ENCODE peak calls at places on chromosomes 11 and 22, in ten cellular contexts. A is suprapubic skin, S is GM12878, P is right lobe of liver, W is body of pancreas, V is transverse colon, R is IMR-90, E is ovary, B is HCT116, X is A549. L is an unnamed sample. For H3K4me1, the result is how much of the 10 kb centered on the place peaks cover.

GRCh38 chr11:17531818-17532131 is 12.4 kb downstream of the USH1C start:
- DNase-seq in A (no peak), S (no peak), P (no peak), W (no peak), V (peak), R (peak), E (no peak), B (no peak), X (no peak), L (no peak)

GRCh38 chr22:30609260-30610185 is 2.5 kb downstream of the TCN2 start:
- DNase-seq in A (no peak), S (peak), P (no peak), W (peak), V (peak), R (peak), E (peak), B (no peak), X (peak), L (peak)

GRCh38 chr22:28821452-28821851 is 21.1 kb upstream of the XBP1 start:
- DNase-seq in A (no peak), S (no peak), P (peak), W (no peak), V (no peak), R (no peak), E (no peak), B (no peak), X (no peak), L (peak)

GRCh38 chr11:92765965-92766371 is 203.5 kb upstream of the MTNR1B start:
- DNase-seq in A (no peak), S (no peak), P (no peak), W (peak), V (no peak), R (peak), E (no peak), B (no peak), X (no peak), L (no peak)

GRCh38 chr11:68809506-68809905 is 32.2 kb downstream of the CPT1A start:
- DNase-seq in A (no peak), S (no peak), P (no peak), W (no peak), V (no peak), R (no peak), E (no peak), B (no peak), X (no peak), L (no peak)

GRCh38 chr11:79244175-79244804 is 196.5 kb downstream of the TENM4 start:
- DNase-seq in A (no peak), S (no peak), P (no peak), W (no peak), V (no peak), R (peak), E (no peak), B (no peak), X (peak), L (no peak)

GRCh38 chr22:43697894-43698293 is 114.2 kb downstream of the EFCAB6 start:
- DNase-seq in A (no peak), S (no peak), P (no peak), W (no peak), V (no peak), R (no peak), E (no peak), B (no peak), X (no peak), L (no peak)

GRCh38 chr11:45079943-45080719 is 66.3 kb upstream of the PRDM11 start:
- DNase-seq in A (no peak), S (no peak), P (peak), W (no peak), V (peak), R (no peak), E (no peak), B (no peak), X (no peak), L (no peak)

GRCh38 chr22:26542831-26543230 is 30.6 kb upstream of the TFIP11 start:
- DNase-seq in A (no peak), S (no peak), P (no peak), W (no peak), V (no peak), R (no peak), E (no peak), B (no peak), X (no peak), L (no peak)

GRCh38 chr22:17375914-17376614 is 6.8 kb downstream of the CECR2 start:
- DNase-seq in A (no peak), S (no peak), P (no peak), W (no peak), V (no peak), R (no peak), E (no peak), B (no peak), X (no peak), L (no peak)

GRCh38 chr11:94650756-94651155 is 83.6 kb downstream of the PIWIL4 start:
- DNase-seq in A (no peak), S (no peak), P (no peak), W (peak), V (peak), R (peak), E (peak), B (no peak), X (no peak), L (peak)

GRCh38 chr11:119367661-119368120 is 13.8 kb downstream of the USP2 start:
- DNase-seq in A (no peak), S (no peak), P (peak), W (no peak), V (no peak), R (no peak), E (no peak), B (no peak), X (no peak), L (no peak)

GRCh38 chr22:44181912-44182590 is 1.3 kb downstream of the PARVG start:
- DNase-seq in A (no peak), S (no peak), P (no peak), W (no peak), V (no peak), R (no peak), E (no peak), B (no peak), X (no peak), L (no peak)

DNA sequence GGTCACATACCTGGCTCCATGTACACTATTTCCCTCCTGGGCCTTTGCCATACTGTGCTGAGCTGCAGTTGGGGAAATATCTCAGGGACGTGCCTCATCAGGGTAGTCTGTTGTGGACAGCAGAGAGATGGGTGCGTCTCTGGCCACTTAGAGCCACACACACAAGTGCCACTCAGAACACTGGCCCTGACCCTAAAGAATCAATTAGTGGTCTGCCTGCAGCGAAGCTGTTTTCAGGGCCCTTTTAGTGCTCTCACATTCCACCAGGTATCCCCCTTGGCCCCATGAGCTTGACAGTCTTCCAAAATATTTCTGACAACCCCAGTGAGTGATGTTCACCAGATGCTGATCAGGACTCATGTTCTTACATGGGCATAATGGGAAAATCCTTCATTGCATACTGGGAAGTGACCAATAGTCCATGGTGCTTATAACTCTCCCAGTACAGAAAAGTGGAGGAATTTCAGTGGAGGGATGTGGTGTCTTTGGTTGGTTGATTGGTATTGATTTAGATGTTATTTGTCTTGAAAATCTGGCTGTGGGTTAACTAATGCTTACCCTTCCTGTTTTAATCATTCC is 66.1 kb downstream of the ME3 start:
- DNase-seq in A (no peak), S (no peak), P (no peak), W (no peak), V (no peak), R (no peak), E (no peak), B (no peak), X (no peak), L (no peak)
- H3K4me1 ChIP-seq in A (under half), S (under half), P (under half), W (under half), V (under half), R (under half), E (under half), B (under half), X (under half), L (under half)

GRCh38 chr11:34910817-34911216 is 5.4 kb downstream of the APIP start:
- DNase-seq in A (no peak), S (no peak), P (no peak), W (no peak), V (no peak), R (no peak), E (no peak), B (no peak), X (no peak), L (no peak)

GRCh38 chr11:34921156-34921555 is 4.7 kb downstream of the PDHX start:
- DNase-seq in A (no peak), S (no peak), P (no peak), W (no peak), V (no peak), R (no peak), E (no peak), B (no peak), X (no peak), L (no peak)

GRCh38 chr11:34916810-34917780 is 677 bp downstream of the PDHX start:
- DNase-seq in A (no peak), S (no peak), P (no peak), W (no peak), V (no peak), R (peak), E (no peak), B (peak), X (peak), L (no peak)

GRCh38 chr11:34915136-34916013 is 804 bp downstream of the APIP start:
- DNase-seq in A (no peak), S (no peak), P (peak), W (no peak), V (no peak), R (peak), E (peak), B (no peak), X (peak), L (no peak)

GRCh38 chr11:34916014-34916809 is at the start of the genes APIP and PDHX:
- DNase-seq in A (peak), S (peak), P (peak), W (peak), V (peak), R (peak), E (peak), B (peak), X (peak), L (peak)
- TF ChIP-seq POLR2A in A (peak), S (peak), P (peak), W (peak), V (peak), R (peak), E (peak), B (peak), X (peak), L (peak)

GRCh38 chr22:27732391-27732790 is 69.2 kb downstream of the MN1 start:
- DNase-seq in A (peak), S (no peak), P (no peak), W (no peak), V (no peak), R (no peak), E (no peak), B (no peak), X (no peak), L (peak)
- H3K4me1 ChIP-seq in A (under half), S (under half), P (under half), W (under half), V (under half), R (under half), E (under half), B (under half), X (under half), L (under half)

GRCh38 chr11:75737314-75737713 is 19.7 kb downstream of the MOGAT2 start:
- DNase-seq in A (no peak), S (no peak), P (peak), W (no peak), V (no peak), R (no peak), E (no peak), B (no peak), X (no peak), L (no peak)

GRCh38 chr11:75731095-75731494 is 13.5 kb downstream of the MOGAT2 start:
- DNase-seq in A (no peak), S (no peak), P (no peak), W (no peak), V (no peak), R (no peak), E (no peak), B (no peak), X (no peak), L (no peak)

GRCh38 chr11:75735181-75735845 is 17.7 kb downstream of the MOGAT2 start:
- DNase-seq in A (no peak), S (no peak), P (no peak), W (no peak), V (no peak), R (no peak), E (no peak), B (no peak), X (no peak), L (no peak)

GRCh38 chr11:75733346-75734107 is 15.9 kb downstream of the MOGAT2 start:
- DNase-seq in A (no peak), S (no peak), P (no peak), W (no peak), V (no peak), R (no peak), E (no peak), B (no peak), X (no peak), L (no peak)

GRCh38 chr11:75734491-75735180 is 17.0 kb downstream of the MOGAT2 start:
- DNase-seq in A (no peak), S (no peak), P (peak), W (no peak), V (peak), R (no peak), E (no peak), B (no peak), X (no peak), L (no peak)
- TF ChIP-seq POLR2A in A (no peak), S (no peak), P (peak), W (no peak), V (peak), R (no peak), E (no peak), B (no peak), X (no peak), L (no peak)

GRCh38 chr22:23233746-23234408 is 53.6 kb downstream of the BCR start:
- DNase-seq in A (no peak), S (no peak), P (no peak), W (no peak), V (no peak), R (peak), E (no peak), B (no peak), X (no peak), L (no peak)

GRCh38 chr22:23235425-23235824 is 55.1 kb downstream of the BCR start:
- DNase-seq in A (no peak), S (no peak), P (no peak), W (no peak), V (no peak), R (peak), E (no peak), B (no peak), X (no peak), L (no peak)

GRCh38 chr22:23236026-23236425 is 55.7 kb downstream of the BCR start:
- DNase-seq in A (no peak), S (no peak), P (no peak), W (no peak), V (no peak), R (peak), E (no peak), B (no peak), X (no peak), L (no peak)

GRCh38 chr22:23233084-23233501 is 52.8 kb downstream of the BCR start:
- DNase-seq in A (no peak), S (no peak), P (no peak), W (no peak), V (no peak), R (no peak), E (no peak), B (no peak), X (no peak), L (no peak)

DNA sequence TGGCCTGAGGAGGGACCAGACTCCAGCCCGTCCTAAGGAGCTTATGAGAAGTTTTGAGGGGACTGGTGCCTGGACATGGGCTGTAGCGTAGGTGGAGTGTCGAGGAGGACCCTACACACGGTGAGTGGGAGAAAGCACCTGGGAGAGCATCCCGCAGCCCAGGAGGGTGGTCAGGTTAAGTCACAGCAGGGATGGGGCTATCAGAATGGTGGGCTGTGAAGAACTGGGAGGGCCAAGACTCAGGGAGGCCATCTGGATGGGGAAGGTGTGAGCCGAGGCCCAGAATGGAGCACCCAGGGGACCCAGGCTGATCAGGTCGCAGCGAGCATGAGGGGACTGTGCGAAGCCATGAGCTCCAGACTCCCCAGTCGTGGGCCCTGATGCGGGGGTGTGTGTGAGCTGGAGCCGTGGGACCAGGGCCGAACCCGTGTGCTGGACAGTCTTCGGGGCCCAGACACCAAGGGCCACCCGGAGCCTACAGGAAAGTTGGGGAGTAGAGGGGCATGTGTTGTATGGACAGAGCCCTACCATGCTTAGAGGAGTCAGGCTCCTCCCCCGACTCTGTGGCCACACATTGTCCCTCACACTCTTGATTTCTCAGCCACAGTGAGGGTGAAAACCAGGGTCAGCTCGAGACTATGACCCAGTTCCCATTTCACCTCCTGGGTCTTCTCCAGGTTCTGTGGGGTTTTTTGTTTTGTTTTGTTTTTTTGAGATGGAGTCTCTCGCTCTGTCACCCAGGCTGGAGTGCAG is 54.3 kb downstream of the BCR start:
- DNase-seq in A (no peak), S (no peak), P (no peak), W (no peak), V (no peak), R (no peak), E (no peak), B (no peak), X (no peak), L (no peak)
- H3K4me1 ChIP-seq in A (under half), S (under half), P (under half), W (under half), V (under half), R (under half), E (under half), B (under half), X (under half), L (half or more)

GRCh38 chr11:122344281-122344680 is 228.3 kb upstream of the BLID start:
- DNase-seq in A (no peak), S (no peak), P (no peak), W (no peak), V (no peak), R (peak), E (no peak), B (no peak), X (no peak), L (no peak)

GRCh38 chr11:122340607-122341006 is 224.6 kb upstream of the BLID start:
- DNase-seq in A (no peak), S (no peak), P (no peak), W (no peak), V (no peak), R (no peak), E (no peak), B (no peak), X (no peak), L (no peak)

GRCh38 chr11:122339661-122340060 is 223.6 kb upstream of the BLID start:
- DNase-seq in A (no peak), S (no peak), P (no peak), W (no peak), V (no peak), R (no peak), E (no peak), B (no peak), X (no peak), L (no peak)

GRCh38 chr11:122342089-122342749 is 226.2 kb upstream of the BLID start:
- DNase-seq in A (no peak), S (no peak), P (no peak), W (no peak), V (no peak), R (peak), E (no peak), B (peak), X (no peak), L (no peak)

GRCh38 chr11:122343247-122343646 is 227.2 kb upstream of the BLID start:
- DNase-seq in A (no peak), S (no peak), P (no peak), W (no peak), V (no peak), R (no peak), E (no peak), B (no peak), X (no peak), L (no peak)
- TF ChIP-seq POLR2A in A (no peak), S (no peak), P (no peak), W (no peak), V (no peak), R (no peak), E (no peak), B (no peak), X (no peak), L (no peak)

GRCh38 chr11:73333173-73333572 is 25.1 kb downstream of the ARHGEF17 start:
- DNase-seq in A (no peak), S (no peak), P (no peak), W (no peak), V (no peak), R (no peak), E (no peak), B (no peak), X (no peak), L (no peak)

GRCh38 chr11:73335204-73335923 is 27.3 kb downstream of the ARHGEF17 start:
- DNase-seq in A (peak), S (no peak), P (peak), W (peak), V (peak), R (peak), E (peak), B (peak), X (peak), L (peak)

GRCh38 chr11:73333626-73334199 is 25.6 kb downstream of the ARHGEF17 start:
- DNase-seq in A (no peak), S (no peak), P (no peak), W (no peak), V (no peak), R (no peak), E (no peak), B (no peak), X (no peak), L (no peak)

GRCh38 chr11:73331138-73331916 is 23.3 kb downstream of the ARHGEF17 start:
- DNase-seq in A (no peak), S (no peak), P (no peak), W (peak), V (no peak), R (peak), E (peak), B (no peak), X (no peak), L (no peak)

DNA sequence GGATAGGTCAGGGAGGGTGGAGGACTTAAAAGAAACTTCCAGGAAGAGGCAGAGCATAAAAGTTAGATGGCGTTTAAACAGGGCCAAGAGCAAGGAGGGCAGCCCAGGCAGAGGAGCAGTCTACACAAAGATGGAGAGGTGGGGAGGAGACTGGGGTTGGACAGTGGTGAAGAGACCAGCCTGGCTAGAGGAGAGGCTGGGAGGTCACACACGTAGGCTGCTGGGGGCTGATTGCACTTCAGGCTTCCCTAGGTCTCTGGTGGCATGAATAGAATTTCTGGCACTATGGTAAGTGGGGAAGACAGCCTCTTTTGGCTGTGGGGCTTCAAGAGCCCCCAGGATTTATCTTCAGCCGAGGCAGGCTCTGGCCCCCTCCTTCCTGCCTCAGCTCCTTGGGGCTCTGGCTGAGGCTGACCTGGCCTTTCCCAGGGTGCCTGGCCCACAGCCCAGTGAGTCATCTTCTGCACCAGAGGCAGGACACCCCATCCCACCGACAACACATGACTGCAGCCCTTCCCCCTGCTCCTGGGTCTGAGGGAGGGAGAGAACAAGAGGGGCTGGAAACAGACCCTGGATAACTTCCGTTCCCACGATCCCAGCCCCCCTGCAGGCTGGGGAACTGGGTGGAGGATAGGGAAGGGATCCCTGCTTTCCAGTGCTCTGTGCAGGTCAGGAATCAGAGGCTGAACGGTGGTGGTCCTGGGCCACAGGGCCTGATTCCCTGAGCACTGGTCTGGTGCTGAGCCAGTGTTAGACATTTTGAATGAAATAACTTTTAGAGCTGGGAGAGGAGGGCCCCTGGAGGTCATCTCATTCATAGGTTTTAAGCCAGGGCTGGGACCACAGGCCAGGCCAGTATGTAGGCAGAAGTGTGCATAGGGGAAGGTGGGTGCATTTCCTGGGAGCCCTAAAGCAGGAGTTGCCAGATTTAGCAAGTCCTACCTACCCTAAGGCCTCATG is 26.4 kb downstream of the ARHGEF17 start:
- DNase-seq in A (peak), S (no peak), P (peak), W (peak), V (peak), R (peak), E (peak), B (peak), X (peak), L (peak)
- H3K4me1 ChIP-seq in A (under half), S (under half), P (under half), W (under half), V (under half), R (under half), E (under half), B (under half), X (under half), L (under half)

GRCh38 chr11:87324817-87325489 is 287.2 kb downstream of the TMEM135 start:
- DNase-seq in A (no peak), S (no peak), P (no peak), W (no peak), V (no peak), R (peak), E (no peak), B (no peak), X (no peak), L (no peak)
- TF ChIP-seq POLR2A in A (no peak), S (no peak), P (no peak), W (no peak), V (no peak), R (no peak), E (no peak), B (no peak), X (no peak), L (no peak)